ENCODE peak calls at places on chromosomes 7 and 10, in eight cellular contexts. O is kidney epithelial cell; V is GM10248; D is iPS-NIHi11; S is non-pigmented ciliary epithelial cell; J is stimulated activated CD4-positive, alpha-beta T cell treated with anti-CD3 and anti-CD28 coated beads, Interleukin-1b, Interleukin-23, amount 100 ng/mL, for 24 hours; W is breast epithelium; Y is activated CD4-positive, alpha-beta T cell treated with anti-CD3 and anti-CD28 coated beads, Interleukin-2, amount 50 U/mL, for 48 hours. P is an unnamed sample.
A peak's percentile ranks its signal among the peaks of the same experiment; 100 is the strongest.

GRCh38 chr7:35729061-35729783 is 34.3 kb upstream of the HERPUD2 start:
- DNase-seq in J (no peak), S (no peak), D (no peak), V (peak; percentile 67), W (no peak), O (no peak), Y (peak; percentile 20), P (peak; percentile 66)

GRCh38 chr7:97024209-97025129 is at the start of gene DLX5:
- DNase-seq in V (no peak), O (no peak), J (no peak), S (no peak), Y (peak; percentile 24), D (peak; percentile 74), W (no peak), P (no peak)

GRCh38 chr10:102948786-102949185 is 30.7 kb downstream of the CNNM2 start:
- DNase-seq in S (no peak), O (no peak), W (no peak), D (no peak), J (no peak), V (no peak), Y (no peak), P (no peak)

GRCh38 chr7:2162959-2163358 is 69.8 kb downstream of the MAD1L1 start:
- DNase-seq in S (no peak), D (peak; percentile 21), O (no peak), Y (no peak), V (no peak), J (no peak), W (no peak), P (no peak)

GRCh38 chr10:7351905-7352304 is 58.9 kb downstream of the SFMBT2 start:
- DNase-seq in D (no peak), O (no peak), S (no peak), J (no peak), V (no peak), Y (no peak), W (no peak), P (no peak)

GRCh38 chr7:46145412-46145811 is 224.3 kb upstream of the IGFBP3 start:
- DNase-seq in V (no peak), W (peak; percentile 44), O (peak; percentile 97), S (peak; percentile 99), J (no peak), D (peak; percentile 72), Y (no peak), P (no peak)

GRCh38 chr10:50794490-50794889 is 54.8 kb downstream of the ASAH2B start:
- DNase-seq in V (no peak), D (no peak), S (no peak), O (no peak), Y (no peak), W (no peak), J (no peak), P (no peak)

GRCh38 chr7:41643616-41644015 is 59.3 kb downstream of the INHBA start:
- DNase-seq in O (no peak), Y (no peak), V (no peak), W (no peak), J (no peak), S (no peak), D (no peak), P (no peak)

GRCh38 chr7:155509725-155510551 is 36.4 kb downstream of the CNPY1 start:
- DNase-seq in S (no peak), W (no peak), O (no peak), V (no peak), D (peak; percentile 64), Y (no peak), J (no peak), P (peak; percentile 30)

GRCh38 chr7:143405671-143406352 is 2.8 kb downstream of the EPHA1 start:
- DNase-seq in J (no peak), O (no peak), S (no peak), D (peak; percentile 68), Y (no peak), W (peak; percentile 15), V (no peak), P (no peak)

GRCh38 chr10:61835069-61835908 is 66.2 kb upstream of the ARID5B start:
- DNase-seq in O (no peak), Y (no peak), D (peak; percentile 30), J (no peak), W (no peak), S (peak; percentile 65), V (no peak), P (no peak)

GRCh38 chr7:96589038-96589437 is 120.6 kb downstream of the SEM1 start:
- DNase-seq in S (no peak), V (no peak), W (no peak), J (no peak), Y (no peak), D (no peak), O (no peak), P (no peak)

GRCh38 chr10:77873558-77874380 is 52.8 kb downstream of the DLG5 start:
- DNase-seq in Y (peak; percentile 33), W (peak; percentile 87), D (peak; percentile 45), V (peak; percentile 77), O (peak; percentile 55), J (no peak), S (no peak), P (peak; percentile 69)

GRCh38 chr10:114665406-114665805 is 7.3 kb upstream of the ABLIM1 start:
- DNase-seq in O (no peak), J (no peak), S (no peak), Y (no peak), V (no peak), W (no peak), D (no peak), P (no peak)